ENCODE peak calls at places on chromosomes 12 and 14, in ten cellular contexts. One of them, this sample, is unnamed.
A peak's percentile ranks its signal among the peaks of the same experiment; 100 is the strongest.

GRCh38 chr12:120439646-120440247 is 1.8 kb downstream of the COX6A1 start:
- DNase-seq in left lung: peak; percentile 36
- DNase-seq in body of pancreas: peak; percentile 74
- DNase-seq in mucosa of descending colon: no peak
- DNase-seq in IMR-90: peak; percentile 54
- DNase-seq in GM12865: peak; percentile 86
- DNase-seq in AG09309: no peak
- DNase-seq in brain microvascular endothelial cell: peak; percentile 53
- DNase-seq in fibroblast of the aortic adventitia: peak; percentile 53
- DNase-seq in endothelial cell: peak; percentile 71
- DNase-seq in this sample: peak; percentile 39

GRCh38 chr12:34354239-34355200 is 332.2 kb downstream of the ALG10 start:
- DNase-seq in left lung: no peak
- DNase-seq in body of pancreas: no peak
- DNase-seq in mucosa of descending colon: no peak
- DNase-seq in IMR-90: no peak
- DNase-seq in GM12865: no peak
- DNase-seq in AG09309: no peak
- DNase-seq in brain microvascular endothelial cell: no peak
- DNase-seq in fibroblast of the aortic adventitia: no peak
- DNase-seq in endothelial cell: no peak
- DNase-seq in this sample: no peak

GRCh38 chr12:5505751-5506150 is 73.8 kb downstream of the NTF3 start:
- DNase-seq in left lung: no peak
- DNase-seq in body of pancreas: no peak
- DNase-seq in mucosa of descending colon: no peak
- DNase-seq in IMR-90: no peak
- DNase-seq in GM12865: no peak
- DNase-seq in AG09309: no peak
- DNase-seq in brain microvascular endothelial cell: no peak
- DNase-seq in fibroblast of the aortic adventitia: no peak
- DNase-seq in endothelial cell: no peak
- DNase-seq in this sample: no peak

GRCh38 chr12:131378176-131378842 is 332.6 kb upstream of the SFSWAP start:
- DNase-seq in left lung: no peak
- DNase-seq in body of pancreas: no peak
- DNase-seq in mucosa of descending colon: no peak
- DNase-seq in IMR-90: no peak
- DNase-seq in GM12865: no peak
- DNase-seq in AG09309: no peak
- DNase-seq in brain microvascular endothelial cell: no peak
- DNase-seq in fibroblast of the aortic adventitia: no peak
- DNase-seq in endothelial cell: no peak
- DNase-seq in this sample: no peak

GRCh38 chr12:53190108-53190729 is 9.5 kb upstream of the CSAD start:
- DNase-seq in left lung: no peak
- DNase-seq in body of pancreas: peak; percentile 63
- DNase-seq in mucosa of descending colon: peak; percentile 71
- DNase-seq in IMR-90: peak; percentile 59
- DNase-seq in GM12865: peak; percentile 69
- DNase-seq in AG09309: no peak
- DNase-seq in brain microvascular endothelial cell: peak; percentile 57
- DNase-seq in fibroblast of the aortic adventitia: peak; percentile 69
- DNase-seq in endothelial cell: peak; percentile 59
- DNase-seq in this sample: no peak

GRCh38 chr12:47862881-47863280 is 41.9 kb downstream of the VDR start:
- DNase-seq in left lung: no peak
- DNase-seq in body of pancreas: no peak
- DNase-seq in mucosa of descending colon: no peak
- DNase-seq in IMR-90: no peak
- DNase-seq in GM12865: no peak
- DNase-seq in AG09309: no peak
- DNase-seq in brain microvascular endothelial cell: no peak
- DNase-seq in fibroblast of the aortic adventitia: no peak
- DNase-seq in endothelial cell: no peak
- DNase-seq in this sample: no peak

GRCh38 chr12:40569626-40570179 is 122.5 kb upstream of the CNTN1 start:
- DNase-seq in left lung: no peak
- DNase-seq in body of pancreas: no peak
- DNase-seq in mucosa of descending colon: no peak
- DNase-seq in IMR-90: peak; percentile 2
- DNase-seq in GM12865: no peak
- DNase-seq in AG09309: no peak
- DNase-seq in brain microvascular endothelial cell: no peak
- DNase-seq in fibroblast of the aortic adventitia: peak; percentile 75
- DNase-seq in endothelial cell: no peak
- DNase-seq in this sample: no peak

GRCh38 chr12:98373019-98373554 is 142.3 kb upstream of the TMPO start:
- DNase-seq in left lung: no peak
- DNase-seq in body of pancreas: peak; percentile 3
- DNase-seq in mucosa of descending colon: no peak
- DNase-seq in IMR-90: peak; percentile 51
- DNase-seq in GM12865: peak; percentile 43
- DNase-seq in AG09309: peak; percentile 11
- DNase-seq in brain microvascular endothelial cell: peak; percentile 35
- DNase-seq in fibroblast of the aortic adventitia: peak; percentile 66
- DNase-seq in endothelial cell: peak; percentile 41
- DNase-seq in this sample: no peak

GRCh38 chr12:123602651-123603195 is 824 bp downstream of the DDX55 start:
- DNase-seq in left lung: no peak
- DNase-seq in body of pancreas: no peak
- DNase-seq in mucosa of descending colon: no peak
- DNase-seq in IMR-90: no peak
- DNase-seq in GM12865: peak; percentile 47
- DNase-seq in AG09309: no peak
- DNase-seq in brain microvascular endothelial cell: no peak
- DNase-seq in fibroblast of the aortic adventitia: no peak
- DNase-seq in endothelial cell: no peak
- DNase-seq in this sample: no peak

GRCh38 chr12:107580750-107581529 is 104.7 kb upstream of the PWP1 start:
- DNase-seq in left lung: no peak
- DNase-seq in body of pancreas: no peak
- DNase-seq in mucosa of descending colon: no peak
- DNase-seq in IMR-90: no peak
- DNase-seq in GM12865: no peak
- DNase-seq in AG09309: no peak
- DNase-seq in brain microvascular endothelial cell: no peak
- DNase-seq in fibroblast of the aortic adventitia: no peak
- DNase-seq in endothelial cell: peak; percentile 30
- DNase-seq in this sample: no peak

GRCh38 chr14:61875483-61875882 is 113.3 kb downstream of the SNAPC1 start:
- DNase-seq in left lung: no peak
- DNase-seq in body of pancreas: no peak
- DNase-seq in mucosa of descending colon: no peak
- DNase-seq in IMR-90: no peak
- DNase-seq in GM12865: no peak
- DNase-seq in AG09309: no peak
- DNase-seq in brain microvascular endothelial cell: no peak
- DNase-seq in fibroblast of the aortic adventitia: no peak
- DNase-seq in endothelial cell: no peak
- DNase-seq in this sample: no peak

GRCh38 chr12:52243264-52243773 is 10.3 kb downstream of the KRT7 start:
- DNase-seq in left lung: no peak
- DNase-seq in body of pancreas: no peak
- DNase-seq in mucosa of descending colon: no peak
- DNase-seq in IMR-90: peak; percentile 28
- DNase-seq in GM12865: no peak
- DNase-seq in AG09309: no peak
- DNase-seq in brain microvascular endothelial cell: no peak
- DNase-seq in fibroblast of the aortic adventitia: peak; percentile 33
- DNase-seq in endothelial cell: no peak
- DNase-seq in this sample: no peak

GRCh38 chr12:630656-631632 is 32.3 kb downstream of the NINJ2 start:
- DNase-seq in left lung: peak; percentile 84
- DNase-seq in body of pancreas: peak; percentile 42
- DNase-seq in mucosa of descending colon: peak; percentile 86
- DNase-seq in IMR-90: no peak
- DNase-seq in GM12865: peak; percentile 93
- DNase-seq in AG09309: no peak
- DNase-seq in brain microvascular endothelial cell: no peak
- DNase-seq in fibroblast of the aortic adventitia: no peak
- DNase-seq in endothelial cell: no peak
- DNase-seq in this sample: peak; percentile 68

GRCh38 chr14:58637391-58638230 is at the start of gene DACT1:
- DNase-seq in left lung: peak; percentile 75
- DNase-seq in body of pancreas: peak; percentile 37
- DNase-seq in mucosa of descending colon: peak; percentile 71
- DNase-seq in IMR-90: peak; percentile 79
- DNase-seq in GM12865: peak; percentile 77
- DNase-seq in AG09309: peak; percentile 57
- DNase-seq in brain microvascular endothelial cell: peak; percentile 75
- DNase-seq in fibroblast of the aortic adventitia: peak; percentile 88
- DNase-seq in endothelial cell: peak; percentile 54
- DNase-seq in this sample: no peak

GRCh38 chr14:100822007-100822406 is 3.9 kb upstream of the MEG3 start:
- DNase-seq in left lung: no peak
- DNase-seq in body of pancreas: no peak
- DNase-seq in mucosa of descending colon: no peak
- DNase-seq in IMR-90: no peak
- DNase-seq in GM12865: no peak
- DNase-seq in AG09309: no peak
- DNase-seq in brain microvascular endothelial cell: no peak
- DNase-seq in fibroblast of the aortic adventitia: no peak
- DNase-seq in endothelial cell: no peak
- DNase-seq in this sample: no peak

GRCh38 chr14:84068288-84068687 is 1461.7 kb upstream of the FLRT2 start:
- DNase-seq in left lung: no peak
- DNase-seq in body of pancreas: no peak
- DNase-seq in mucosa of descending colon: no peak
- DNase-seq in IMR-90: no peak
- DNase-seq in GM12865: no peak
- DNase-seq in AG09309: no peak
- DNase-seq in brain microvascular endothelial cell: no peak
- DNase-seq in fibroblast of the aortic adventitia: no peak
- DNase-seq in endothelial cell: no peak
- DNase-seq in this sample: no peak

GRCh38 chr14:96693986-96694385 is 103.2 kb upstream of the VRK1 start:
- DNase-seq in left lung: no peak
- DNase-seq in body of pancreas: no peak
- DNase-seq in mucosa of descending colon: no peak
- DNase-seq in IMR-90: no peak
- DNase-seq in GM12865: no peak
- DNase-seq in AG09309: no peak
- DNase-seq in brain microvascular endothelial cell: no peak
- DNase-seq in fibroblast of the aortic adventitia: no peak
- DNase-seq in endothelial cell: no peak
- DNase-seq in this sample: no peak

GRCh38 chr14:67557656-67558055 is 24.6 kb downstream of the PLEKHH1 start:
- DNase-seq in left lung: no peak
- DNase-seq in body of pancreas: no peak
- DNase-seq in mucosa of descending colon: no peak
- DNase-seq in IMR-90: no peak
- DNase-seq in GM12865: no peak
- DNase-seq in AG09309: no peak
- DNase-seq in brain microvascular endothelial cell: no peak
- DNase-seq in fibroblast of the aortic adventitia: no peak
- DNase-seq in endothelial cell: no peak
- DNase-seq in this sample: no peak

GRCh38 chr12:6165418-6165817 is 34.8 kb upstream of the CD9 start:
- DNase-seq in left lung: no peak
- DNase-seq in body of pancreas: no peak
- DNase-seq in mucosa of descending colon: no peak
- DNase-seq in IMR-90: peak; percentile 80
- DNase-seq in GM12865: no peak
- DNase-seq in AG09309: peak; percentile 44
- DNase-seq in brain microvascular endothelial cell: no peak
- DNase-seq in fibroblast of the aortic adventitia: peak; percentile 59
- DNase-seq in endothelial cell: no peak
- DNase-seq in this sample: no peak

GRCh38 chr14:86892167-86892956 is 1100.6 kb downstream of the GALC start:
- DNase-seq in left lung: no peak
- DNase-seq in body of pancreas: no peak
- DNase-seq in mucosa of descending colon: no peak
- DNase-seq in IMR-90: peak; percentile 15
- DNase-seq in GM12865: no peak
- DNase-seq in AG09309: no peak
- DNase-seq in brain microvascular endothelial cell: no peak
- DNase-seq in fibroblast of the aortic adventitia: no peak
- DNase-seq in endothelial cell: no peak
- DNase-seq in this sample: no peak

GRCh38 chr14:22657861-22658260 is 13.7 kb upstream of the OR6J1 start:
- DNase-seq in left lung: no peak
- DNase-seq in body of pancreas: peak; percentile 10
- DNase-seq in mucosa of descending colon: no peak
- DNase-seq in IMR-90: peak; percentile 49
- DNase-seq in GM12865: peak; percentile 40
- DNase-seq in AG09309: no peak
- DNase-seq in brain microvascular endothelial cell: peak; percentile 38
- DNase-seq in fibroblast of the aortic adventitia: peak; percentile 83
- DNase-seq in endothelial cell: no peak
- DNase-seq in this sample: no peak

GRCh38 chr12:114355389-114356088 is 50.4 kb downstream of the TBX5 start:
- DNase-seq in left lung: no peak
- DNase-seq in body of pancreas: no peak
- DNase-seq in mucosa of descending colon: no peak
- DNase-seq in IMR-90: no peak
- DNase-seq in GM12865: peak; percentile 21
- DNase-seq in AG09309: no peak
- DNase-seq in brain microvascular endothelial cell: no peak
- DNase-seq in fibroblast of the aortic adventitia: no peak
- DNase-seq in endothelial cell: peak; percentile 42
- DNase-seq in this sample: no peak
- TF ChIP-seq CTCF in left lung: no peak
- TF ChIP-seq CTCF in body of pancreas: no peak
- TF ChIP-seq CTCF in mucosa of descending colon: no peak
- TF ChIP-seq CTCF in IMR-90: peak; percentile 19
- TF ChIP-seq CTCF in GM12865: peak; percentile 23
- TF ChIP-seq CTCF in AG09309: peak; percentile 12
- TF ChIP-seq CTCF in brain microvascular endothelial cell: no peak
- TF ChIP-seq CTCF in fibroblast of the aortic adventitia: no peak
- TF ChIP-seq CTCF in endothelial cell: peak; percentile 49
- TF ChIP-seq CTCF in this sample: no peak

GRCh38 chr14:64636980-64637429 is 67.2 kb upstream of the PLEKHG3 start:
- DNase-seq in left lung: no peak
- DNase-seq in body of pancreas: no peak
- DNase-seq in mucosa of descending colon: no peak
- DNase-seq in IMR-90: no peak
- DNase-seq in GM12865: no peak
- DNase-seq in AG09309: no peak
- DNase-seq in brain microvascular endothelial cell: no peak
- DNase-seq in fibroblast of the aortic adventitia: no peak
- DNase-seq in endothelial cell: no peak
- DNase-seq in this sample: no peak
- TF ChIP-seq CTCF in left lung: peak; percentile 22
- TF ChIP-seq CTCF in body of pancreas: no peak
- TF ChIP-seq CTCF in mucosa of descending colon: no peak
- TF ChIP-seq CTCF in IMR-90: no peak
- TF ChIP-seq CTCF in GM12865: no peak
- TF ChIP-seq CTCF in AG09309: no peak
- TF ChIP-seq CTCF in brain microvascular endothelial cell: no peak
- TF ChIP-seq CTCF in fibroblast of the aortic adventitia: no peak
- TF ChIP-seq CTCF in endothelial cell: peak; percentile 45
- TF ChIP-seq CTCF in this sample: peak; percentile 1

GRCh38 chr12:4084631-4085030 is 188.9 kb upstream of the CCND2 start:
- DNase-seq in left lung: no peak
- DNase-seq in body of pancreas: no peak
- DNase-seq in mucosa of descending colon: no peak
- DNase-seq in IMR-90: no peak
- DNase-seq in GM12865: no peak
- DNase-seq in AG09309: no peak
- DNase-seq in brain microvascular endothelial cell: no peak
- DNase-seq in fibroblast of the aortic adventitia: no peak
- DNase-seq in endothelial cell: no peak
- DNase-seq in this sample: no peak
- TF ChIP-seq CTCF in left lung: no peak
- TF ChIP-seq CTCF in body of pancreas: no peak
- TF ChIP-seq CTCF in mucosa of descending colon: no peak
- TF ChIP-seq CTCF in IMR-90: no peak
- TF ChIP-seq CTCF in GM12865: no peak
- TF ChIP-seq CTCF in AG09309: no peak
- TF ChIP-seq CTCF in brain microvascular endothelial cell: no peak
- TF ChIP-seq CTCF in fibroblast of the aortic adventitia: no peak
- TF ChIP-seq CTCF in endothelial cell: no peak
- TF ChIP-seq CTCF in this sample: no peak

GRCh38 chr14:71230897-71231296 is 323.6 kb downstream of the PCNX1 start:
- DNase-seq in left lung: no peak
- DNase-seq in body of pancreas: no peak
- DNase-seq in mucosa of descending colon: no peak
- DNase-seq in IMR-90: no peak
- DNase-seq in GM12865: no peak
- DNase-seq in AG09309: no peak
- DNase-seq in brain microvascular endothelial cell: no peak
- DNase-seq in fibroblast of the aortic adventitia: no peak
- DNase-seq in endothelial cell: no peak
- DNase-seq in this sample: no peak
- TF ChIP-seq CTCF in left lung: no peak
- TF ChIP-seq CTCF in body of pancreas: no peak
- TF ChIP-seq CTCF in mucosa of descending colon: no peak
- TF ChIP-seq CTCF in IMR-90: no peak
- TF ChIP-seq CTCF in GM12865: no peak
- TF ChIP-seq CTCF in AG09309: no peak
- TF ChIP-seq CTCF in brain microvascular endothelial cell: no peak
- TF ChIP-seq CTCF in fibroblast of the aortic adventitia: no peak
- TF ChIP-seq CTCF in endothelial cell: no peak
- TF ChIP-seq CTCF in this sample: no peak

This sample was measured in natural killer cell.